ENCODE peak calls at places on chromosomes 13 and 19, in nine cellular contexts. D is GM13977; I is lung; L is naive thymus-derived CD4-positive, alpha-beta T cell; W is fibroblast of the conjunctiva; Z is activated T-cell treated with anti-CD3 and anti-CD28 coated beads for 48 hours; T is stimulated activated naive B cell treated with anti-CD40 and anti-IgM and Interleukin-4, amounts not matched to agents 10 μg/mL and 1 μg/mL and 100 μg/mL, for 72 hours; U is fibroblast of pulmonary artery; S is retina. C is an unnamed sample.

GRCh38 chr19:39110263-39110967 is 15.2 kb upstream of the PAK4 start:
- DNase-seq in I (peak; percentile 47), W (no peak), U (peak; percentile 39), T (peak; percentile 54), D (peak; percentile 85), S (peak; percentile 72), Z (peak; percentile 65), L (peak; percentile 57), C (peak; percentile 65)

GRCh38 chr19:18418034-18418724 is 1.0 kb upstream of the SSBP4 start:
- DNase-seq in W (no peak), I (no peak), L (no peak), U (no peak), Z (no peak), T (no peak), D (no peak), S (peak; percentile 56), C (peak; percentile 50)

GRCh38 chr19:19744641-19745040 is 11.7 kb upstream of the ZNF14 start:
- DNase-seq in L (no peak), S (no peak), W (no peak), T (no peak), Z (no peak), I (no peak), D (no peak), U (no peak), C (no peak)

GRCh38 chr19:17107546-17108452 is 32.2 kb downstream of the MYO9B start:
- DNase-seq in D (no peak), T (peak; percentile 35), S (peak; percentile 8), U (peak; percentile 97), I (peak; percentile 74), W (peak; percentile 90), L (no peak), Z (no peak), C (no peak)

GRCh38 chr19:38502410-38503143 is 69.1 kb downstream of the RYR1 start:
- DNase-seq in L (no peak), D (no peak), T (no peak), I (no peak), U (no peak), Z (no peak), W (no peak), S (no peak), C (no peak)

GRCh38 chr13:29753593-29754485 is 96.6 kb downstream of the UBL3 start:
- DNase-seq in I (no peak), S (no peak), D (no peak), Z (no peak), T (no peak), L (no peak), U (no peak), W (no peak), C (no peak)

GRCh38 chr19:19459707-19460251 is 54.3 kb downstream of the GATAD2A start:
- DNase-seq in U (peak; percentile 66), Z (peak; percentile 60), I (no peak), W (no peak), T (peak; percentile 37), L (peak; percentile 60), S (no peak), D (no peak), C (peak; percentile 45)

GRCh38 chr19:46000497-46001246 is 5.4 kb downstream of the CCDC61 start:
- DNase-seq in S (peak; percentile 31), T (no peak), L (peak; percentile 72), W (no peak), I (peak; percentile 57), D (peak; percentile 84), U (no peak), Z (peak; percentile 52), C (peak; percentile 41)

GRCh38 chr19:45558399-45558878 is 26.2 kb downstream of the OPA3 start:
- DNase-seq in I (peak; percentile 42), Z (peak; percentile 53), D (peak; percentile 86), S (peak; percentile 40), L (peak; percentile 84), U (peak; percentile 58), T (peak; percentile 37), W (peak; percentile 23), C (peak; percentile 69)

GRCh38 chr13:100825551-100825950 is 151.0 kb upstream of the TMTC4 start:
- DNase-seq in L (no peak), I (no peak), T (no peak), W (no peak), D (no peak), U (peak; percentile 14), S (no peak), Z (no peak), C (no peak)

GRCh38 chr19:35851213-35852028 is 883 bp downstream of the NPHS1 start:
- DNase-seq in D (no peak), W (no peak), Z (no peak), L (no peak), I (no peak), T (no peak), U (no peak), S (no peak), C (no peak)

GRCh38 chr19:30567535-30568232 is 195.5 kb downstream of the ZNF536 start:
- DNase-seq in L (no peak), I (no peak), Z (no peak), T (no peak), U (no peak), W (no peak), S (peak; percentile 40), D (no peak), C (no peak)

GRCh38 chr19:46404039-46404883 is 9.1 kb downstream of the CCDC8 start:
- DNase-seq in W (no peak), S (peak; percentile 87), U (peak; percentile 41), D (no peak), I (peak; percentile 51), Z (no peak), L (no peak), T (no peak), C (no peak)

GRCh38 chr19:55620410-55620809 is 4.0 kb downstream of the ZNF784 start:
- DNase-seq in W (no peak), U (no peak), L (peak; percentile 43), S (no peak), D (no peak), I (no peak), T (no peak), Z (no peak), C (peak; percentile 71)

GRCh38 chr13:49220856-49221614 is 897 bp downstream of the MLNR start:
- DNase-seq in W (no peak), U (no peak), Z (peak; percentile 9), S (peak; percentile 67), T (no peak), D (peak; percentile 43), L (no peak), I (no peak), C (peak; percentile 18)

GRCh38 chr19:44808463-44809371 is at the start of gene BCAM:
- DNase-seq in U (peak; percentile 67), S (peak; percentile 74), I (peak; percentile 69), Z (no peak), D (peak; percentile 72), L (no peak), T (no peak), W (peak; percentile 26), C (no peak)

C was measured in stimulated activated naive CD8-positive, alpha-beta T cell treated with anti-CD3 and anti-CD28 coated beads, Interleukin-15, amount 100 ng/mL, for 72 hours.